ENCODE peak calls at places on chromosomes 7 and 10, in eight cellular contexts. One of them, this sample, is unnamed.

GRCh38 chr7:29886827-29887226 is 80.5 kb downstream of the WIPF3 start:
- DNase-seq in substantia nigra: no peak
- DNase-seq in T-cell: no peak
- DNase-seq in activated T-helper 1 cell treated with Interleukin-2 at 50 U/mL for 16 hours: no peak
- DNase-seq in upper lobe of right lung: no peak
- DNase-seq in ELF-1: no peak
- DNase-seq in fibroblast of villous mesenchyme: no peak
- DNase-seq in HT1080: no peak
- DNase-seq in this sample: no peak

GRCh38 chr10:112274831-112275230 is 8.4 kb upstream of the TECTB start:
- DNase-seq in substantia nigra: no peak
- DNase-seq in T-cell: no peak
- DNase-seq in activated T-helper 1 cell treated with Interleukin-2 at 50 U/mL for 16 hours: no peak
- DNase-seq in upper lobe of right lung: no peak
- DNase-seq in ELF-1: no peak
- DNase-seq in fibroblast of villous mesenchyme: no peak
- DNase-seq in HT1080: no peak
- DNase-seq in this sample: no peak

GRCh38 chr10:44853148-44853734 is 57.9 kb upstream of the TMEM72 start:
- DNase-seq in substantia nigra: no peak
- DNase-seq in T-cell: no peak
- DNase-seq in activated T-helper 1 cell treated with Interleukin-2 at 50 U/mL for 16 hours: no peak
- DNase-seq in upper lobe of right lung: no peak
- DNase-seq in ELF-1: no peak
- DNase-seq in fibroblast of villous mesenchyme: peak; percentile 12
- DNase-seq in HT1080: no peak
- DNase-seq in this sample: peak; percentile 65

GRCh38 chr10:27709304-27709703 is 36.3 kb downstream of the MKX start:
- DNase-seq in substantia nigra: no peak
- DNase-seq in T-cell: no peak
- DNase-seq in activated T-helper 1 cell treated with Interleukin-2 at 50 U/mL for 16 hours: no peak
- DNase-seq in upper lobe of right lung: no peak
- DNase-seq in ELF-1: no peak
- DNase-seq in fibroblast of villous mesenchyme: no peak
- DNase-seq in HT1080: no peak
- DNase-seq in this sample: no peak

GRCh38 chr7:34761627-34762026 is 103.6 kb downstream of the NPSR1 start:
- DNase-seq in substantia nigra: no peak
- DNase-seq in T-cell: no peak
- DNase-seq in activated T-helper 1 cell treated with Interleukin-2 at 50 U/mL for 16 hours: no peak
- DNase-seq in upper lobe of right lung: no peak
- DNase-seq in ELF-1: no peak
- DNase-seq in fibroblast of villous mesenchyme: no peak
- DNase-seq in HT1080: no peak
- DNase-seq in this sample: peak; percentile 9

GRCh38 chr10:119438717-119439116 is 103.8 kb downstream of the RGS10 start:
- DNase-seq in substantia nigra: no peak
- DNase-seq in T-cell: no peak
- DNase-seq in activated T-helper 1 cell treated with Interleukin-2 at 50 U/mL for 16 hours: no peak
- DNase-seq in upper lobe of right lung: no peak
- DNase-seq in ELF-1: no peak
- DNase-seq in fibroblast of villous mesenchyme: no peak
- DNase-seq in HT1080: no peak
- DNase-seq in this sample: no peak

GRCh38 chr10:62502995-62503613 is 128.9 kb downstream of the ZNF365 start:
- DNase-seq in substantia nigra: no peak
- DNase-seq in T-cell: no peak
- DNase-seq in activated T-helper 1 cell treated with Interleukin-2 at 50 U/mL for 16 hours: no peak
- DNase-seq in upper lobe of right lung: no peak
- DNase-seq in ELF-1: no peak
- DNase-seq in fibroblast of villous mesenchyme: peak; percentile 63
- DNase-seq in HT1080: no peak
- DNase-seq in this sample: peak; percentile 6

GRCh38 chr7:25482631-25483030 is 254.3 kb upstream of the NPVF start:
- DNase-seq in substantia nigra: no peak
- DNase-seq in T-cell: no peak
- DNase-seq in activated T-helper 1 cell treated with Interleukin-2 at 50 U/mL for 16 hours: no peak
- DNase-seq in upper lobe of right lung: no peak
- DNase-seq in ELF-1: no peak
- DNase-seq in fibroblast of villous mesenchyme: no peak
- DNase-seq in HT1080: no peak
- DNase-seq in this sample: no peak

GRCh38 chr7:84191261-84191660 is 3.3 kb downstream of the SEMA3A start:
- DNase-seq in substantia nigra: no peak
- DNase-seq in T-cell: no peak
- DNase-seq in activated T-helper 1 cell treated with Interleukin-2 at 50 U/mL for 16 hours: no peak
- DNase-seq in upper lobe of right lung: no peak
- DNase-seq in ELF-1: no peak
- DNase-seq in fibroblast of villous mesenchyme: peak; percentile 10
- DNase-seq in HT1080: no peak
- DNase-seq in this sample: no peak

GRCh38 chr7:94698275-94698674 is 42.3 kb upstream of the SGCE start:
- DNase-seq in substantia nigra: no peak
- DNase-seq in T-cell: no peak
- DNase-seq in activated T-helper 1 cell treated with Interleukin-2 at 50 U/mL for 16 hours: no peak
- DNase-seq in upper lobe of right lung: no peak
- DNase-seq in ELF-1: no peak
- DNase-seq in fibroblast of villous mesenchyme: peak; percentile 87
- DNase-seq in HT1080: peak; percentile 84
- DNase-seq in this sample: peak; percentile 95

This sample was measured in choroid plexus epithelial cell.